ENCODE peak calls at places on chromosomes 11 and 22, in five cellular contexts. U is neuronal stem cell, A is IMR-90, G is H1, N is mesenchymal stem cell. R is an unnamed sample. For H3K36me3, the result is how much of the 10 kb centered on the place peaks cover.

GRCh38 chr11:662689-663274 is 25.7 kb downstream of the DRD4 start:
- DNase-seq in U (no peak), A (peak), G (peak), N (peak), R (peak)

GRCh38 chr11:82270870-82271269 is 462.8 kb downstream of the FAM181B start:
- DNase-seq in U (no peak), A (no peak), G (no peak), N (no peak), R (no peak)

GRCh38 chr11:2301631-2302272 is at the start of the genes C11orf21 and TSPAN32:
- DNase-seq in U (no peak), A (peak), G (no peak), N (peak), R (no peak)

GRCh38 chr22:35838849-35839646 is 121.4 kb downstream of the APOL5 start:
- DNase-seq in U (peak), A (peak), G (no peak), N (peak), R (peak)

GRCh38 chr22:26453195-26453594 is 24.1 kb downstream of the ASPHD2 start:
- DNase-seq in U (no peak), A (no peak), G (no peak), N (no peak), R (no peak)

GRCh38 chr11:126485021-126485781 is 129.7 kb downstream of the ST3GAL4 start:
- DNase-seq in U (no peak), A (peak), G (no peak), N (peak), R (no peak)

GRCh38 chr22:41215409-41215808 is 10.3 kb downstream of the L3MBTL2 start:
- DNase-seq in U (no peak), A (no peak), G (no peak), N (no peak), R (no peak)

GRCh38 chr11:72520815-72521214 is 86.5 kb upstream of the CLPB start:
- DNase-seq in U (no peak), A (no peak), G (no peak), N (no peak), R (no peak)

GRCh38 chr11:119727523-119728081 is 1.4 kb downstream of the NECTIN1 start:
- DNase-seq in U (peak), A (no peak), G (peak), N (peak), R (peak)

GRCh38 chr11:87007938-87008337 is 29.8 kb upstream of the TMEM135 start:
- DNase-seq in U (no peak), A (peak), G (no peak), N (no peak), R (no peak)

GRCh38 chr11:19209617-19210016 is 7.8 kb upstream of the CSRP3 start:
- DNase-seq in U (no peak), A (no peak), G (no peak), N (no peak), R (peak)

GRCh38 chr11:45724145-45724544 is 58.7 kb upstream of the CHST1 start:
- DNase-seq in U (no peak), A (no peak), G (no peak), N (no peak), R (no peak)

DNA sequence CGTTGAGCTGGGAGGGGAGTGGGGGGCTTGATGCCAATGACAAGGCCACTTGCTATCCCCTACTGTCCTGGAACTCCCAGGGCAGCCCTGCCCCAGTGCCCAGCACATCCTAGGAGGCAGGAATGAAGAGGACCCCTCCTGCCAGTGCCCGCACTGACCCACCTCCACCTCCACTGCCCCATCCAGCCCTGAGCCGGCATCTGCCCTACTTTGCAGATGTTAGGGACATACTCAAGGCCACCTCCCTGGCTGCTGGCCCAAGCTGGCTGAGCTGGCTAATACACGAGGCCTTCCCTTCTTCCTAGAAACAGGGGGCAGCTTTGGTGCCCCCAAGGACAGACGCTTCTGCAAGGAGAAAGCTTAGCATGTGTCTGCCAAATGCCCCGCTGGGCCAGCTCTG is 10.8 kb downstream of the DHCR7 start:
- DNase-seq in U (no peak), A (no peak), G (no peak), N (no peak), R (no peak)
- H3K36me3 ChIP-seq in U (half or more), A (under half), G (under half), N (half or more), R (under half)

GRCh38 chr11:28636033-28636432 is 527.8 kb downstream of the METTL15 start:
- DNase-seq in U (no peak), A (no peak), G (no peak), N (no peak), R (peak)
- H2BK15ac ChIP-seq in U (no peak), A (peak), G (no peak), N (no peak), R (no peak)

GRCh38 chr22:21971858-21972275 is 10.7 kb downstream of the TOP3B start:
- DNase-seq in U (no peak), A (no peak), G (no peak), N (no peak), R (no peak)
- H3K36me3 ChIP-seq in U (half or more), A (half or more), G (under half), N (half or more), R (under half)

DNA sequence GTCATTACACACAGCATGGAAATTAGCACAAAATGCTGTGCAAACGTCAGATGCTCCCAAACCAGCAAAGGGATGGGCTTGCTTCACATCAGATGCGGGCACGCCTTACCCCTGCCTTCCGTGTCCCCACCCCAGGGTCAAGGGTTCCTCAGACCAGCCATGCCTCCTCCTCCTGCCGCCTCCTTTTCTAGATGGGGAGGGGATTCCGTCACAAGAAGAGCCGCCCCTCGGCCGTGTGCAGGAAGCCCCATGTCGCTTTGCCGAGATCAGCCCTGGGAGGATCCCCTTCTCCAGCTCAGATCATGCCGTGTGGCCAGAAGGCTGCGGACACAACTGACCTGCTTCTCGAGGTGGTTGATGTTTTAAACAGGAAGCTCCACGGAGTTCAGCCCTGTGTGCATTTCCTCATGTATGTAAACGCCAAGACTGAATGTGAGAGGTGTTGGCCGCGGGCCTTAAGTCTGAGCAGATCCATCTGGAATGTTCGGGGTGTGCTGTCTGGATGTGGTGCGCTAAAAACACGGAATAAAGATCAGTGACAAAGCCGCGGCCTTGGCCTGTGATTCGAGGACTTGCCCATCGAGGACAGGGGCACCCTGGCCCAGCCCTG is 412.8 kb downstream of the TBC1D22A start:
- DNase-seq in U (no peak), A (peak), G (no peak), N (no peak), R (no peak)
- H2BK15ac ChIP-seq in U (no peak), A (peak), G (no peak), N (no peak), R (no peak)

DNA sequence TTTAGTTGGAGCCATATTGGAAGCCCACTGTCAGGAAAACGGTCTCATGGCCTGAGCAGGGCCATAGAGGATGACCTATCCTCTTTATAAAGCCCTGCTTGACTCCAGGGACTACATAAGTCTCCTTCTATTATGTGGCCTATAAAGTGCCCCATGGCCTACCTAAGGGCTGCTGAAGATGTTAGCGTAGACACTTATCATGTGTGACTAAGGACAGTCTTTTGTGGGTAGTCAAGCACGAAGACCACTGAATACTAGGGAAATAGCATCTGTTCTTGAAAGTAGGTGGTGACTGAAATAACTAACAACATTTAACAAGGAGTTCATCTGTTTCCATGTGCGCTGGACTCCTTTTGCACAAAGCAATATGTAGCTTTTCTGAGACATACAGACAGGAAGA is 117.1 kb downstream of the SWAP70 start:
- DNase-seq in U (no peak), A (no peak), G (no peak), N (no peak), R (no peak)
- H3K36me3 ChIP-seq in U (half or more), A (under half), G (under half), N (under half), R (under half)

GRCh38 chr11:36033936-36034335 is 90.1 kb downstream of the LDLRAD3 start:
- DNase-seq in U (no peak), A (no peak), G (no peak), N (no peak), R (no peak)
- H2BK15ac ChIP-seq in U (no peak), A (peak), G (peak), N (no peak), R (no peak)

DNA sequence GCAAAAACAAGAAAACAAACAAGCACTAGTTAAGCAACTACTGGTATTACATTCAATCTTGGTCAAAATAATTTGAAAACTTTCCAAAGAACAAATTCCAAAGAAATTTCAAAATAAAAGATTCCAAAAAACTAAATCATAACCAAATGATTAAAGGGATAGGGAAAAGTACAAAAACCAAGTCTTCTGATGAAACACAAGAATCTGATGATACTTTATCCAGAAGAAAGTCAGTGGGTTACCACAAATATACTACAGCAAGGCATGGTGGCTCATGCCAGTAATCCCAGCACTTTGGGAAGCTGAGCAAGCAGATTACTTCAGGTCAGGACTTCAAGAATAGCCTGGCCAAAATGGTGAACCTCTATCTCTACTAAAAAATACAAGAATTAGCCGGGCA is 59.1 kb downstream of the NUP98 start:
- DNase-seq in U (no peak), A (peak), G (no peak), N (no peak), R (no peak)
- H3K36me3 ChIP-seq in U (half or more), A (under half), G (under half), N (under half), R (under half)

DNA sequence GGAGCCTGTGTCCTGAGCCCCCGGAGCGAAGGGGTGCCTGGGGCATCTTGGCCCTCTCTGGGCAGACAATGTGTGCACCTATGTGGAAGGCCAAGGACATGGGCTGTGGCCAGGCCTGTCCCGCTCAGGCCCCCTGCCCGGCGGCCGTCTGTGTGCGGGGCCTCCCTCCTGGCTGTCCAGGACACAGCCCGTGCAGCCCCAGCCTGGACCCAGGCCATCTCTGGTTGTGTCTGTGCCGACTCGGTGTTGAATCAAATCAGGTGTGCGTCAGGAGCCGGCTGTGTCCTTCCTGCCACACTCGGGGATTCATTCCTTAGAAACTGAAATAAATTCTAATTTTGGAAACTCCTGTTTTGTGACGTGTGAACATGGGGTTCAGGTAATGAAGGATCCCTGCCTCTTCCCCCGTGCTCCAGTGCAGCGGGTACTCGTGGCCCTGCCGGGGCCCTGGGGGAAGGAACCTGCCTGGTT is 1.5 kb upstream of the SELENOO start:
- DNase-seq in U (no peak), A (no peak), G (no peak), N (no peak), R (no peak)
- H2BK15ac ChIP-seq in U (no peak), A (no peak), G (no peak), N (no peak), R (no peak)